ENCODE peak calls at places on chromosome 16, in seven cellular contexts. Y is A549, T is stomach, U is tibial nerve, D is ovary, K is transverse colon, G is sigmoid colon. L is an unnamed sample.

GRCh38 chr16:22787456-22788189 is 26.3 kb upstream of the HS3ST2 start:
- DNase-seq in Y (no peak), T (no peak), U (no peak), D (no peak), K (peak), G (no peak), L (no peak)

GRCh38 chr16:52296070-52296469 is 250.9 kb downstream of the TOX3 start:
- DNase-seq in Y (no peak), T (no peak), U (no peak), D (no peak), K (no peak), G (no peak), L (no peak)

GRCh38 chr16:370980-371728 is 816 bp upstream of the MRPL28 start:
- DNase-seq in Y (no peak), T (no peak), U (no peak), D (no peak), K (peak), G (peak), L (peak)

GRCh38 chr16:82653550-82654511 is 27.1 kb downstream of the CDH13 start:
- DNase-seq in Y (peak), T (no peak), U (no peak), D (no peak), K (no peak), G (peak), L (no peak)

GRCh38 chr16:73101568-73101967 is 53.6 kb upstream of the ZFHX3 start:
- DNase-seq in Y (no peak), T (no peak), U (no peak), D (no peak), K (no peak), G (peak), L (no peak)

GRCh38 chr16:2828876-2829430 is 1.1 kb upstream of the ZG16B start:
- DNase-seq in Y (no peak), T (no peak), U (no peak), D (no peak), K (no peak), G (no peak), L (no peak)

GRCh38 chr16:79296491-79296890 is 304.0 kb downstream of the MAF start:
- DNase-seq in Y (no peak), T (no peak), U (no peak), D (no peak), K (no peak), G (no peak), L (no peak)

GRCh38 chr16:29148867-29149272 is 164.0 kb downstream of the LAT start:
- DNase-seq in Y (no peak), T (peak), U (no peak), D (no peak), K (peak), G (no peak), L (no peak)

GRCh38 chr16:83143788-83144187 is 517.0 kb downstream of the CDH13 start:
- DNase-seq in Y (no peak), T (no peak), U (no peak), D (no peak), K (peak), G (no peak), L (no peak)

GRCh38 chr16:3152273-3153076 is 17.6 kb downstream of the ZNF213 start:
- DNase-seq in Y (peak), T (peak), U (peak), D (peak), K (peak), G (peak), L (peak)

GRCh38 chr16:70345840-70346239 is 863 bp upstream of the DDX19A start:
- DNase-seq in Y (no peak), T (no peak), U (no peak), D (no peak), K (no peak), G (no peak), L (no peak)

GRCh38 chr16:23448392-23448791 is 4.6 kb downstream of the COG7 start:
- DNase-seq in Y (peak), T (no peak), U (no peak), D (no peak), K (peak), G (no peak), L (no peak)

GRCh38 chr16:22353188-22353919 is 21.1 kb downstream of the CDR2 start:
- DNase-seq in Y (peak), T (no peak), U (no peak), D (no peak), K (peak), G (no peak), L (no peak)

GRCh38 chr16:85528528-85529387 is 84.4 kb upstream of the GSE1 start:
- DNase-seq in Y (peak), T (no peak), U (no peak), D (no peak), K (no peak), G (peak), L (no peak)

GRCh38 chr16:4663756-4664465 is 29.5 kb upstream of the NUDT16L1 start:
- DNase-seq in Y (no peak), T (peak), U (no peak), D (no peak), K (peak), G (peak), L (no peak)

GRCh38 chr16:55249936-55250335 is 74.1 kb upstream of the IRX6 start:
- DNase-seq in Y (no peak), T (no peak), U (no peak), D (no peak), K (no peak), G (no peak), L (no peak)

GRCh38 chr16:68782198-68783174 is 45.4 kb downstream of the CDH1 start:
- DNase-seq in Y (no peak), T (no peak), U (no peak), D (no peak), K (no peak), G (no peak), L (no peak)

GRCh38 chr16:85491798-85492616 is 121.1 kb upstream of the GSE1 start:
- DNase-seq in Y (no peak), T (peak), U (no peak), D (peak), K (peak), G (peak), L (no peak)

GRCh38 chr16:5653789-5654188 is 556.2 kb upstream of the EEF2KMT start:
- DNase-seq in Y (no peak), T (no peak), U (no peak), D (no peak), K (no peak), G (no peak), L (no peak)

GRCh38 chr16:88730632-88731607 is 24.6 kb downstream of the CTU2 start:
- DNase-seq in Y (no peak), T (no peak), U (no peak), D (no peak), K (no peak), G (no peak), L (no peak)

GRCh38 chr16:15990902-15991301 is 41.5 kb downstream of the ABCC1 start:
- DNase-seq in Y (no peak), T (no peak), U (no peak), D (no peak), K (no peak), G (no peak), L (no peak)

GRCh38 chr16:11239644-11240632 is 16.1 kb downstream of the SOCS1 start:
- DNase-seq in Y (no peak), T (no peak), U (no peak), D (no peak), K (no peak), G (no peak), L (no peak)
- H3K4me3 ChIP-seq in Y (no peak), T (peak), U (no peak), D (no peak), K (no peak), G (no peak), L (no peak)

DNA sequence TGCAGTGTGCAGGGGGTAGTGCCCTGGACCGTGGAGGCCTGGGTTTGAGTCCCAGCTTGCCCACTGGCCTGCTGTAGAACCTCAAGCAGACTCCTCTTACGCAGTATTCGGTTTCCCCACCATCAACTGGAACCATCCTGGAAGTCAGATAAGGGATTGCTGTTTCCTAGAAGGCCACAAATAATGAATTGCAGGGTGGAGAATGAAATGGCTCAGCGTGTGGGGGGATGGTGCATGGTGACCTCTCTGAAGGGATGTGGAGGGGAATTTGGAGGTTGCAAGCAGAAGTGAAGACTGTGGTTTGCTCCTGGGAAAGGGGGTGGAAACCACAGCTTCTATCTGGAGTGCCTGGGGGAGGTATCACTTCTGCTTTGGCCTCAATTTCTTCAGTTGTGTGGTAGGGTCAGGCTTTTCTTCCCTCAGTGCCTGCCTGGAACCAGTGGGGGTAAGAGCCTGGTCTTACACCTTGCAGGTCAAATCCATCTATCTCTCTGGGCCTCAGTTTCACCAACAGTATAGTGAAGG is 1.7 kb downstream of the ADGRG5 start:
- DNase-seq in Y (no peak), T (no peak), U (no peak), D (no peak), K (peak), G (no peak), L (peak)
- TF ChIP-seq EP300 in Y (no peak), T (no peak), U (peak), D (no peak), K (no peak), G (no peak), L (no peak)

GRCh38 chr16:66658143-66658859 is 38.2 kb downstream of the CMTM4 start:
- DNase-seq in Y (no peak), T (no peak), U (no peak), D (no peak), K (no peak), G (no peak), L (no peak)

GRCh38 chr16:66662445-66663194 is 33.9 kb downstream of the CMTM4 start:
- DNase-seq in Y (peak), T (no peak), U (no peak), D (no peak), K (no peak), G (no peak), L (no peak)

GRCh38 chr16:66661210-66661560 is 35.4 kb downstream of the CMTM4 start:
- DNase-seq in Y (no peak), T (no peak), U (no peak), D (no peak), K (no peak), G (no peak), L (no peak)

GRCh38 chr16:66658860-66659190 is 37.7 kb downstream of the CMTM4 start:
- DNase-seq in Y (no peak), T (no peak), U (no peak), D (no peak), K (no peak), G (no peak), L (no peak)

DNA sequence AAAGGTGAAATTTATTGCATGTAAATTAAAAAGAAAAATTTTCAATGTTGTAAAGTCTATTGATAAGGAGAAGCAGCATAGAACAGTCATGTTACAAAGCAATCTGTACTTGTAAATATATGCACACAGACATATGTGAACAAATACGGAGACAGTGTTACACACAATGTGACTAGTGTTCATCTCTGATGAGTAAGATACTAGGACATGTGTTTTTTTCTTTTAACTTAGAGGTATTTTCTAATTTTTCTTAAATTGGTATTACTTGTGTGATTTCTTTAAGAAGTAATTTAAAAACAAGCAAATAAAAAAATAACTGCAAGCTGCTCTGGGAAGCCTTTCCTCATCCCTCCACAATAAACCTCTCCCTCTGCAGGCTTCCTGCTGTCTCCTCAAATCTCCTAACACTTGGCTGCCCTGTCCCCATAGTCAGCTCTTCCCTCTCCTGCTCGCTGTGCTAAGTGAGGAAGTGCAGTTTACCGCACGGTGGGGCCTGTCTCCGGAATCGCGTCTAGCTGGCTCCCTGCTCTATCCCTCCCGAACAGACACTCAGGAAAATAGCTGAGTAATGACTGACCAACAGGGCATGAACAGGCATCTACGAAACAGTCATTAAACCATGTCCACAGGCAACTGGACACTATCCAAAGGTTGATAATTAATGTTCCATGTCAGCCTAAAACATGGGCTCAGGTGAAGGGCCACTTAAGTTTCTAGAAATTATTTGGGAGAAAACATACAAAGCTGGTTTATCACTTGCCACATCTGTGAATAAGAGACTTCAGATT is 35.9 kb downstream of the CMTM4 start:
- DNase-seq in Y (peak), T (peak), U (peak), D (peak), K (peak), G (peak), L (no peak)
- H3K27ac ChIP-seq in Y (peak), T (peak), U (peak), D (peak), K (peak), G (peak), L (no peak)

DNA sequence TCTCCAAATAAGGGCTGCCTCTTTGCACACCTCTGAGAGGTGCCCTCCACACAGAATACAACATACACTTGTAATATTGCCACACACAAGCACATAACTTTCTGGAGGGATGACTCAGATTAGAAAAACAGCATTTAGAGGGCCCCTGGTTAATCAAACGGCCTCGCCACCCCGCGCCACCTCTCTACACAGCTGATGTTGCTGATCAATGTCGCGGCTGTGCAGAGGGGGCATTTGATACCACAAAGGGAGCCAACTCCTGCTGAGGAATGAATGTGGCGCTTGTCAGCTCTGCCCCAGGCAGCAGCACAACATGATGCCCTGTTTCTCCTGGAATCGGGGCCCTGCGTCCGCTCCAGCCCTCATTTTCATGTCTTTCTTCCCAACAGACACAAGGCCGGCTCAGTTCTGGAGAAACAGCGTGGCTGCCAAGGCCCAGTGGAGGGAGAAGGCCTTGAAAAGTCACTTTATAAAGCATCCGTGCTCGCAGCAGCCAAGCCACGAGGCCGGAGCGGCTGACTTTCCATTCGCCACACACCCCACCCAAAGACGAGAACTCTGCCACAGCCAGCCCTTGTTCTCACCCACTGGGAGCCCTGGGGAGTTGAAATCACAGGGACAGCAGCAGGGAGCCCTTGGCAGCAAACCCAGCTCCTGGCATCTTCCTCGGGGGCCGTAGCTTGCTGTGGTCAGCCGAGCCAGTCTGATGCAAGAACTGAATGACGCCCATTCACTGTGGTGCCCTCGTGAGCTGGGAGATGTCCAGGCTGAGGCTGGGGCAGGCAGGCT is 65.7 kb downstream of the XYLT1 start:
- DNase-seq in Y (no peak), T (no peak), U (peak), D (peak), K (peak), G (peak), L (peak)
- H3K4me3 ChIP-seq in Y (no peak), T (no peak), U (no peak), D (no peak), K (no peak), G (no peak), L (no peak)

L was measured in suprapubic skin.